ENCODE peak calls at places on chromosomes 13 and 19, in nine cellular contexts. O is CD4-positive, alpha-beta memory T cell; W is HEK293T; H is astrocyte of the cerebellum; Z is mesothelial cell of epicardium; X is stimulated activated CD8-positive, alpha-beta memory T cell treated with anti-CD3 and anti-CD28 coated beads, Interleukin-7, amount 100 ng/mL, for 1 hour; C is A549; D is H9; B is brain microvascular endothelial cell. N is an unnamed sample.

GRCh38 chr19:15212682-15213081 is 11.9 kb upstream of the NOTCH3 start:
- DNase-seq in D (no peak), X (no peak), W (no peak), O (no peak), Z (no peak), C (no peak), B (no peak), H (no peak), N (no peak)

GRCh38 chr19:5189318-5189607 is 151.3 kb downstream of the PTPRS start:
- DNase-seq in H (no peak), C (no peak), X (no peak), O (no peak), Z (no peak), B (no peak), W (no peak), D (no peak), N (no peak)

GRCh38 chr19:13055213-13056051 is 47.2 kb downstream of the LYL1 start:
- DNase-seq in O (no peak), W (no peak), B (peak), C (no peak), X (no peak), H (peak), D (peak), Z (peak), N (peak)

GRCh38 chr19:36072081-36072480 is 17.4 kb downstream of the WDR62 start:
- DNase-seq in B (no peak), Z (no peak), H (no peak), W (no peak), O (no peak), X (no peak), D (no peak), C (no peak), N (no peak)

GRCh38 chr19:2064788-2065524 is 13.9 kb upstream of the MKNK2 start:
- DNase-seq in D (no peak), W (no peak), B (no peak), O (no peak), Z (no peak), X (no peak), C (no peak), H (no peak), N (no peak)

GRCh38 chr13:41007359-41008118 is 11.6 kb downstream of the ELF1 start:
- DNase-seq in Z (no peak), O (no peak), W (no peak), B (no peak), H (no peak), C (no peak), X (no peak), D (no peak), N (no peak)

GRCh38 chr13:33110713-33111413 is 94.6 kb downstream of the KL start:
- DNase-seq in Z (no peak), D (no peak), C (no peak), X (no peak), H (no peak), O (no peak), W (no peak), B (no peak), N (no peak)

GRCh38 chr19:8335343-8336071 is 7.6 kb downstream of the KANK3 start:
- DNase-seq in Z (no peak), W (no peak), B (no peak), O (peak), D (peak), X (no peak), H (no peak), C (peak), N (no peak)

GRCh38 chr13:29170451-29171082 is 350.4 kb downstream of the MTUS2 start:
- DNase-seq in O (no peak), Z (no peak), X (no peak), B (no peak), C (no peak), D (no peak), H (no peak), W (no peak), N (no peak)

GRCh38 chr19:52535831-52536800 is 8.6 kb downstream of the ZNF808 start:
- DNase-seq in Z (peak), B (peak), O (peak), H (peak), W (no peak), D (peak), C (no peak), X (peak), N (peak)

GRCh38 chr13:102018716-102019115 is 383.1 kb downstream of the FGF14 start:
- DNase-seq in W (no peak), X (no peak), D (no peak), Z (no peak), H (no peak), O (no peak), C (no peak), B (no peak), N (no peak)

GRCh38 chr13:44132710-44133109 is 240.9 kb upstream of the SERP2 start:
- DNase-seq in X (no peak), B (peak), W (no peak), Z (no peak), H (no peak), C (no peak), O (no peak), D (no peak), N (no peak)

GRCh38 chr13:51921790-51922740 is 60.3 kb downstream of the CCDC70 start:
- DNase-seq in X (no peak), Z (no peak), B (no peak), C (no peak), W (no peak), O (no peak), D (peak), H (no peak), N (no peak)